ENCODE peak calls at places on chromosomes 5 and 9, in six cellular contexts. J is brain pericyte; Y is retina; I is AG08395; M is activated T-cell treated with anti-CD3 and anti-CD28 coated beads, Interleukin-2, amount 50 U/mL, for 72 hours; P is activated CD4-positive, alpha-beta T cell treated with anti-CD3 and anti-CD28 coated beads, Interleukin-2, amount 50 U/mL, for 1 hour. B is an unnamed sample.

GRCh38 chr9:14170973-14171596 is 142.9 kb downstream of the NFIB start:
- DNase-seq in J (no peak), Y (no peak), I (no peak), M (no peak), P (no peak), B (no peak)

GRCh38 chr9:114169029-114169939 is 13.9 kb downstream of the COL27A1 start:
- DNase-seq in J (peak; percentile 86), Y (no peak), I (no peak), M (no peak), P (no peak), B (peak; percentile 95)

GRCh38 chr5:39726467-39726866 is 301.7 kb upstream of the DAB2 start:
- DNase-seq in J (no peak), Y (no peak), I (no peak), M (no peak), P (no peak), B (no peak)

GRCh38 chr9:68541568-68541967 is 885 bp upstream of the TMEM252 start:
- DNase-seq in J (no peak), Y (no peak), I (no peak), M (no peak), P (no peak), B (no peak)

GRCh38 chr9:109430231-109430630 is 67.9 kb downstream of the PTPN3 start:
- DNase-seq in J (no peak), Y (peak; percentile 85), I (no peak), M (no peak), P (no peak), B (no peak)

GRCh38 chr5:6453937-6454560 is 5.4 kb downstream of the UBE2QL1 start:
- DNase-seq in J (no peak), Y (no peak), I (no peak), M (no peak), P (no peak), B (no peak)

GRCh38 chr9:114889802-114890224 is 40.6 kb downstream of the TNFSF8 start:
- DNase-seq in J (no peak), Y (no peak), I (no peak), M (peak; percentile 43), P (no peak), B (no peak)

GRCh38 chr5:181248277-181248676 is 4.6 kb upstream of the RACK1 start:
- DNase-seq in J (no peak), Y (no peak), I (no peak), M (no peak), P (no peak), B (no peak)

GRCh38 chr5:144150996-144151395 is 19.5 kb downstream of the YIPF5 start:
- DNase-seq in J (no peak), Y (no peak), I (peak; percentile 23), M (no peak), P (no peak), B (no peak)

GRCh38 chr9:76650692-76651091 is 113.5 kb upstream of the PCA3 start:
- DNase-seq in J (no peak), Y (no peak), I (no peak), M (no peak), P (no peak), B (no peak)

B was measured in osteoblast.